ENCODE peak calls at places on chromosomes 4 and X, in eight cellular contexts. H is HCT116, N is breast epithelium, G is stomach, X is sigmoid colon, P is Panc1, O is GM12892, W is GM12891. T is an unnamed sample.

GRCh38 chr4:122480023-122480422 is 23.5 kb upstream of the IL2 start:
- DNase-seq in X (no peak), O (no peak), N (no peak), G (no peak), P (no peak), W (no peak), H (no peak), T (no peak)

GRCh38 chr4:147853706-147854105 is 121.8 kb downstream of the ARHGAP10 start:
- DNase-seq in O (no peak), H (no peak), X (no peak), G (no peak), N (no peak), P (no peak), W (no peak), T (no peak)

GRCh38 chr4:33407496-33407895 is 2687.3 kb downstream of the PCDH7 start:
- DNase-seq in P (no peak), G (no peak), O (no peak), W (no peak), N (no peak), X (no peak), H (no peak), T (no peak)

GRCh38 chr4:185774076-185774731 is 37.8 kb downstream of the SORBS2 start:
- DNase-seq in G (no peak), H (no peak), O (no peak), N (no peak), X (no peak), W (no peak), P (no peak), T (no peak)

GRCh38 chr4:81883004-81883403 is 411.3 kb upstream of the RASGEF1B start:
- DNase-seq in X (no peak), W (no peak), O (no peak), H (no peak), P (no peak), N (no peak), G (no peak), T (no peak)

GRCh38 chrX:140799216-140799615 is 89.7 kb downstream of the LINC00632 start:
- DNase-seq in G (no peak), O (no peak), W (no peak), X (no peak), P (no peak), H (no peak), N (no peak), T (no peak)

GRCh38 chr4:104491826-104492771 is 2.6 kb downstream of the CXXC4 start:
- DNase-seq in G (no peak), P (no peak), W (no peak), N (no peak), O (no peak), X (no peak), H (no peak), T (no peak)

GRCh38 chr4:136637071-136637777 is 895.1 kb downstream of the PCDH18 start:
- DNase-seq in O (no peak), G (no peak), N (no peak), X (no peak), H (peak), W (peak), P (no peak), T (no peak)

GRCh38 chr4:86376850-86377249 is 17.0 kb upstream of the MAPK10 start:
- DNase-seq in G (no peak), P (no peak), N (no peak), X (no peak), O (no peak), W (no peak), H (no peak), T (no peak)

GRCh38 chr4:7210818-7211217 is 18.5 kb downstream of the SORCS2 start:
- DNase-seq in H (no peak), N (no peak), X (no peak), W (no peak), G (no peak), O (no peak), P (no peak), T (no peak)

GRCh38 chr4:140645614-140646412 is 77.1 kb upstream of the UCP1 start:
- DNase-seq in W (no peak), N (no peak), P (no peak), X (no peak), H (no peak), O (no peak), G (no peak), T (no peak)

GRCh38 chrX:106707771-106708454 is 18.6 kb upstream of the RNF128 start:
- DNase-seq in P (peak), H (peak), X (no peak), O (no peak), N (no peak), G (no peak), W (no peak), T (no peak)

GRCh38 chr4:169604903-169605331 is 7.5 kb downstream of the NEK1 start:
- DNase-seq in O (no peak), X (no peak), N (no peak), W (no peak), G (no peak), H (no peak), P (no peak), T (no peak)
- TF ChIP-seq POLR2AphosphoS5 in O (no peak), X (no peak), N (no peak), W (no peak), G (no peak), H (no peak), P (no peak), T (no peak)

GRCh38 chr4:59120287-59120814 is 2010.2 kb upstream of the IGFBP7 start:
- DNase-seq in H (no peak), X (no peak), G (no peak), N (no peak), W (no peak), O (no peak), P (no peak), T (no peak)
- TF ChIP-seq POLR2AphosphoS5 in H (no peak), X (no peak), G (no peak), N (no peak), W (no peak), O (no peak), P (no peak), T (no peak)

GRCh38 chr4:40908702-40909362 is 159.1 kb downstream of the NSUN7 start:
- DNase-seq in X (peak), G (peak), P (peak), O (peak), H (peak), W (peak), N (no peak), T (no peak)
- TF ChIP-seq POLR2AphosphoS5 in X (no peak), G (no peak), P (no peak), O (no peak), H (no peak), W (no peak), N (no peak), T (no peak)

GRCh38 chr4:2858451-2859217 is 15.0 kb downstream of the ADD1 start:
- DNase-seq in W (no peak), G (no peak), O (no peak), N (no peak), H (no peak), X (no peak), P (no peak), T (no peak)
- TF ChIP-seq POLR2AphosphoS5 in W (no peak), G (no peak), O (no peak), N (no peak), H (no peak), X (no peak), P (no peak), T (no peak)

DNA sequence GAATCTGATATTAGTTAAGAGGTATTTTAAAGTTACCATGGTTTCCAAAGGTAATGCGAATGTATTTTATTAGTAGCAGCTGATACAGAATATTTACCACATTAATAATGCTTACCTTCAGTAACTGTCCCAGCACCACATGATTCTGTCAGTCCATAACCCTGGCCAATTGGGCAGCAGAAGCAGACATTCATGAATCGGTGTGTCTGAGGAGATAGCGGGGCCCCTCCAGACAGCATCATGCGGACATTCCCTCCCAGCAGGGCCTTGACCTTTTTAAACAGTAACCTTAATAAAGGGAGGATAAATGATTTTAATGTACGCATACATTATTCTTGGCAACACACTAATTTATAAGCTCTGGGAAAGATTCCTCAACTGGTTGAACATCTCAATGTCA is 43.0 kb upstream of the KCNE5 start:
- DNase-seq in G (no peak), H (no peak), X (no peak), W (no peak), O (no peak), N (no peak), P (no peak), T (no peak)
- TF ChIP-seq POLR2AphosphoS5 in G (no peak), H (no peak), X (no peak), W (no peak), O (no peak), N (no peak), P (no peak), T (no peak)

GRCh38 chrX:49840679-49841078 is 11.6 kb downstream of the PAGE4 start:
- DNase-seq in H (peak), G (peak), W (no peak), X (no peak), O (no peak), N (no peak), P (peak), T (peak)
- TF ChIP-seq POLR2AphosphoS5 in H (no peak), G (no peak), W (no peak), X (no peak), O (no peak), N (no peak), P (no peak), T (no peak)